ENCODE peak calls at places on chromosomes 4 and X, in ten cellular contexts. G is ureter; A is T-helper 9 cell; U is activated CD4-positive, alpha-beta T cell treated with anti-CD3 and anti-CD28 coated beads for 48 hours; L is GM13976; W is sciatic nerve; O is activated naive CD4-positive, alpha-beta T cell treated with anti-CD3 and anti-CD28 coated beads, Interleukin-2, amount 50 U/mL, for 72 hours; P is pulmonary artery endothelial cell; Q is tibial artery; T is CD8-positive, alpha-beta memory T cell. D is an unnamed sample.

GRCh38 chr4:7657545-7658296 is 223.0 kb upstream of the PSAPL1 start:
- DNase-seq in G (no peak), A (no peak), U (no peak), L (no peak), W (no peak), O (no peak), P (no peak), Q (no peak), T (no peak), D (no peak)

GRCh38 chr4:147648656-147649055 is 31.5 kb downstream of the TMEM184C start:
- DNase-seq in G (no peak), A (no peak), U (no peak), L (no peak), W (no peak), O (no peak), P (no peak), Q (no peak), T (no peak), D (no peak)

GRCh38 chr4:126264839-126265238 is 950.1 kb downstream of the FAT4 start:
- DNase-seq in G (no peak), A (no peak), U (no peak), L (no peak), W (no peak), O (no peak), P (no peak), Q (no peak), T (no peak), D (no peak)

GRCh38 chrX:42818151-42818921 is 40.4 kb upstream of the PPP1R2C start:
- DNase-seq in G (no peak), A (no peak), U (no peak), L (no peak), W (no peak), O (no peak), P (no peak), Q (no peak), T (no peak), D (no peak)

GRCh38 chr4:7276538-7276937 is 84.2 kb downstream of the SORCS2 start:
- DNase-seq in G (no peak), A (no peak), U (no peak), L (no peak), W (no peak), O (no peak), P (no peak), Q (no peak), T (no peak), D (no peak)

GRCh38 chr4:113350576-113350975 is 301.1 kb downstream of the ANK2 start:
- DNase-seq in G (no peak), A (no peak), U (no peak), L (no peak), W (no peak), O (no peak), P (no peak), Q (no peak), T (no peak), D (no peak)

GRCh38 chrX:38431525-38431924 is 79.1 kb downstream of the OTC start:
- DNase-seq in G (no peak), A (no peak), U (no peak), L (no peak), W (no peak), O (no peak), P (no peak), Q (no peak), T (no peak), D (no peak)

GRCh38 chr4:72006576-72006975 is 25.2 kb upstream of the NPFFR2 start:
- DNase-seq in G (no peak), A (no peak), U (no peak), L (no peak), W (no peak), O (no peak), P (peak), Q (no peak), T (no peak), D (no peak)

GRCh38 chrX:98357146-98357545 is 1473.4 kb downstream of the RPA4 start:
- DNase-seq in G (no peak), A (no peak), U (no peak), L (no peak), W (no peak), O (no peak), P (no peak), Q (no peak), T (no peak), D (no peak)